ENCODE peak calls at places on chromosomes 4 and X, in ten cellular contexts. K is body of pancreas, W is NB4, A is lower leg skin, I is tibial nerve, H is stomach, N is endothelial cell of umbilical vein, D is uterus, G is A549, F is transverse colon. Q is an unnamed sample.

GRCh38 chr4:158121203-158121586 is 51.6 kb downstream of the GASK1B start:
- DNase-seq in K (peak), W (no peak), A (peak), I (peak), H (no peak), N (no peak), D (peak), G (no peak), F (no peak), Q (peak)

GRCh38 chr4:174156239-174156826 is 127.1 kb downstream of the FBXO8 start:
- DNase-seq in K (no peak), W (peak), A (no peak), I (no peak), H (no peak), N (peak), D (no peak), G (peak), F (no peak), Q (no peak)

GRCh38 chr4:143713556-143714289 is 13.2 kb upstream of the FREM3 start:
- DNase-seq in K (no peak), W (no peak), A (no peak), I (no peak), H (no peak), N (no peak), D (no peak), G (no peak), F (no peak), Q (no peak)

GRCh38 chrX:23900220-23900797 is 7.4 kb downstream of the APOO start:
- DNase-seq in K (no peak), W (peak), A (no peak), I (no peak), H (no peak), N (no peak), D (no peak), G (no peak), F (no peak), Q (no peak)

GRCh38 chr4:23773884-23774636 is 115.8 kb downstream of the PPARGC1A start:
- DNase-seq in K (no peak), W (no peak), A (no peak), I (no peak), H (no peak), N (no peak), D (no peak), G (no peak), F (no peak), Q (no peak)

GRCh38 chrX:155632424-155633100 is 19.8 kb upstream of the TMLHE start:
- DNase-seq in K (no peak), W (peak), A (no peak), I (no peak), H (no peak), N (peak), D (no peak), G (no peak), F (no peak), Q (no peak)

GRCh38 chrX:39953027-39953426 is 144.7 kb downstream of the BCOR start:
- DNase-seq in K (no peak), W (no peak), A (no peak), I (no peak), H (no peak), N (no peak), D (no peak), G (no peak), F (no peak), Q (no peak)

GRCh38 chrX:37755073-37755472 is 24.8 kb upstream of the CYBB start:
- DNase-seq in K (no peak), W (peak), A (no peak), I (no peak), H (no peak), N (no peak), D (no peak), G (no peak), F (peak), Q (no peak)

GRCh38 chrX:150227321-150227860 is 135.7 kb upstream of the MAMLD1 start:
- DNase-seq in K (no peak), W (no peak), A (no peak), I (no peak), H (no peak), N (no peak), D (no peak), G (no peak), F (no peak), Q (no peak)

GRCh38 chr4:106255195-106255594 is 60.8 kb downstream of the TBCK start:
- DNase-seq in K (no peak), W (no peak), A (no peak), I (no peak), H (no peak), N (no peak), D (no peak), G (no peak), F (no peak), Q (no peak)

GRCh38 chr4:90718926-90719325 is 591.7 kb downstream of the CCSER1 start:
- DNase-seq in K (no peak), W (no peak), A (no peak), I (no peak), H (no peak), N (no peak), D (no peak), G (no peak), F (no peak), Q (no peak)

GRCh38 chr4:65669008-65669971 is 999 bp downstream of the EPHA5 start:
- DNase-seq in K (no peak), W (no peak), A (no peak), I (no peak), H (no peak), N (no peak), D (no peak), G (no peak), F (no peak), Q (no peak)

GRCh38 chr4:3660086-3660927 is 105.9 kb upstream of the ADRA2C start:
- DNase-seq in K (no peak), W (no peak), A (no peak), I (no peak), H (no peak), N (no peak), D (no peak), G (no peak), F (no peak), Q (peak)

DNA sequence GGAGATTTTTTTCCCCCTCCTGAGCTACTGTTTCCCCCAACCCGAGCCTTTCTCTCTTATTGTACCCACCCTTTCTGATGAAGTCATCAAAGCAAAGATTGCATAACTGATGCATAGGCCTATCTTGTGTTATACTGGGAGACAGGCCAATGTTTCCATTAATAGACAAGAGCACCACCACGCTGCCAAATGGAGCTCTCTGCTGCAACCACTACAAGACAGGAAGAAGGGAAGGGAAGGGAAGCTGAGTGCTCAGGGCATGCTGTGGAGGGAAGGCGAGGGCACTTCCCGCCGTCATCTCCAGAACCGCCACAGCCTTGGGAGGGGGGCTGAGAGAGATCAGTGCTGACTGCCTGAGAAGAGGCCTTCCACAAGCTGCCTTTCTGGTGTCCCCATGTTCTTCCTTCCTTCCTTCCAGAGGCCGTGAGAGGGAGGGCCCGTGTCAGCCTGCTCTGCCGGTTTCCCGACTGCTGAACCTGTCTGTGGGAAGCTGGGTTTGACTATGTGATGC is 75.0 kb downstream of the MGST2 start:
- DNase-seq in K (peak), W (peak), A (peak), I (peak), H (peak), N (peak), D (peak), G (peak), F (peak), Q (peak)
- TF ChIP-seq POLR2A in K (peak), W (no peak), A (no peak), I (no peak), H (no peak), N (no peak), D (peak), G (no peak), F (no peak), Q (no peak)

DNA sequence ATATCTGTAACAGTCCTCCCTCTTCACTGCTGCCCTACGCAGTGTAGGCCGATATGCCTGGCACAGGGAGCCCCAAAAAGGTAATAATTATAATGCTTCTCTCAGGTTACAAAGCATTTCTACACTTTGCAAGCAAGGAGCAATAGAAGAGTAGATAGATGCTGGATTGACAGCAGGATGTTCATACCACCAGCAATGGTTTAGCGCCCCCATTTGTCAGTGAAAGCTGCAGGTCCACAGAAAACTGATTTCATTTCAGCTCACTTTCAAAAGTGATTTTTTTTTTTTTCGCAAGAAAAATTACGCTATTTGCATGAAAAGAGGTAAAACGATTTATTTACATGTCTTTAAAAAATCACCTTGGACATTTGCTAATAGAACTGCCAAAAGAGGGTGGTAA is 34.5 kb downstream of the HPF1 start:
- DNase-seq in K (no peak), W (peak), A (no peak), I (no peak), H (no peak), N (peak), D (no peak), G (no peak), F (no peak), Q (peak)
- TF ChIP-seq CTCF in K (no peak), W (peak), A (no peak), I (no peak), H (peak), N (peak), D (no peak), G (no peak), F (no peak), Q (no peak)

GRCh38 chr4:48472794-48473193 is 10.3 kb upstream of the SLC10A4 start:
- DNase-seq in K (no peak), W (no peak), A (no peak), I (no peak), H (no peak), N (no peak), D (no peak), G (no peak), F (no peak), Q (no peak)
- TF ChIP-seq POLR2A in K (no peak), W (no peak), A (no peak), I (no peak), H (no peak), N (no peak), D (no peak), G (no peak), F (no peak), Q (no peak)

GRCh38 chrX:85544609-85545008 is 165.1 kb upstream of the POF1B start:
- DNase-seq in K (no peak), W (peak), A (no peak), I (no peak), H (no peak), N (no peak), D (no peak), G (no peak), F (no peak), Q (no peak)
- TF ChIP-seq CTCF in K (peak), W (no peak), A (no peak), I (peak), H (peak), N (peak), D (peak), G (peak), F (peak), Q (no peak)

DNA sequence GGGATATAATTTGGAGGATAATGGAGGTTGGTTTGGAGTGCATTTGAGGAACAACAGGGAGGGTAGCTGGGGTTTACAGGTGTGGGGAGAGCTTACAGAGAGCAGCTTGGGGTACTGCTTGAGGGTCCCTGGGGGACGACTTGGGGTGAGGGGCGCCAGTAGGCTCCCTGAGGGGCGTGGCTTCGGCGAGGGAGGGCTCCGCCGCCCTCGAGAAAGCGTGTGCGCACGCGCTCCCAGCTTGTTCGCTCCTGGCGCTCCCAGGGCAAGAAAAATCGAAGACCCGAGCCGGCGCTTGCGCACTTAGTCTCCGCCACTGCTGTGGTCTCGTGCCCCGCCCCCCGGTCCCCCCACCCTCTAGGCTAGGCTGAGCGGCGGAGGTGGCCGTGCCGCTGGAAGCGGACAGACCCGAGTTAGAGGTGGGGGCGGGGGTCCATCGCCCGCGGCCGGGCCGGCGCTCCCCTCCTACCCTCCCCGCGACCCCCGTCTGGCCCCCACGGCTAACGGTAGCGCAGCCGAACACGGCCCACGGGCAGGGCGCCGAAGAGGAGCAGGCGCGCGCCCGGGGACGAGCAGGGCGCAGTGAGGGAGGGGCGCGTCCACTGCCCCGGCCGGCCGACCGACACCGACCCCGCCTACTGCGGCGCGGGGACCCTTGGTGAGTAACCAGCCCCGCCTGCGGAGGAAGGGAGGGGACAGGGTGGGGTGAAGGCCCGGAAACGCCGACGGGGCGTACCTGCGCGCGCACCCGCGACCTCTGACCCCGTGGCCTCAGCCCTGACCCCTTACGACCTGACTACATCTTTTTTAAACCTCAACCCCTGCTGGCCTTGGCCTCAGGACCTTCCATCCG is 5.4 kb upstream of the CCDC120 start:
- DNase-seq in K (peak), W (no peak), A (no peak), I (no peak), H (peak), N (peak), D (peak), G (peak), F (peak), Q (peak)
- TF ChIP-seq POLR2A in K (peak), W (no peak), A (no peak), I (no peak), H (no peak), N (no peak), D (no peak), G (peak), F (peak), Q (no peak)

GRCh38 chrX:125826080-125826479 is 340.0 kb downstream of the DCAF12L2 start:
- DNase-seq in K (no peak), W (no peak), A (no peak), I (no peak), H (no peak), N (no peak), D (no peak), G (no peak), F (no peak), Q (no peak)
- TF ChIP-seq CTCF in K (no peak), W (no peak), A (no peak), I (no peak), H (no peak), N (no peak), D (no peak), G (no peak), F (no peak), Q (no peak)

DNA sequence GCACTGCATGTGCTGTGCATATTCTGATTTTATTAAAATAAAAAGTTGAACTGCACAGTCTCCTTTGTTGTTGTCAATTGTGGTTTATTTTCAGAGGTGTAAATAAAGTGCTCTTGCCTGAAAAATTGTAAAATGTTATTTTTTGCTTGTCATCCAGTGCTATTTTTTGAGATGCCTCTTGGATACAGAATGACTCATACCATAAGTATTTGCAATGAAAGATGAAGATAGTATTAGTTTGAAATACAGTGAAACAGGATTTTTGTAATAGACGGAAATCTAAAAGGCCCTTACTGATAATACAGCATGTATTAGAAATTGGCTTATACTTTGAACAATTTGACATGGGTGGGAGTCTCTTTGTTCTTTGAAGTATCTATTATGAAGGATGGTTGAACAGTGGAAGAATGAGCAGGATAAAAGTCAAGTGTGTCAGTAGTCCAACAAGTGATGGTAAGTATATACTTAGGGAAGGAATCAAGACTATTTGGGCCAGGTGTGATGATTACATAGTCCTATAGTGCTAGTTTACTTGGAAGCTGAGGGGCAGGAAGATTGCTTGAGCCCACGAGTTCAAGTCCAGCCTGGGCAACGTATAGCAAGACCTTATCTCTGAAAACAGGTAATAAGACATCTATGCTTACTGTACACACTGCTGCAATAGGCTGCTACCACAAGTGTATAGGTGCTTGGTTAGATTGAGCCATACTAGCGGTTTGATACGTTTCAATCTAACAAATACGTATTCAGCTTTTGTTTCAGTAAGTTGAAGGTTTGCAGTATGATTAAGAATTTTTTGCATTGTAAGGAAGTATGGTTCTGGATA is 16.4 kb downstream of the DDX3X start:
- DNase-seq in K (no peak), W (peak), A (no peak), I (no peak), H (no peak), N (peak), D (no peak), G (no peak), F (no peak), Q (no peak)
- TF ChIP-seq POLR2A in K (no peak), W (peak), A (no peak), I (no peak), H (no peak), N (peak), D (no peak), G (no peak), F (no peak), Q (no peak)

DNA sequence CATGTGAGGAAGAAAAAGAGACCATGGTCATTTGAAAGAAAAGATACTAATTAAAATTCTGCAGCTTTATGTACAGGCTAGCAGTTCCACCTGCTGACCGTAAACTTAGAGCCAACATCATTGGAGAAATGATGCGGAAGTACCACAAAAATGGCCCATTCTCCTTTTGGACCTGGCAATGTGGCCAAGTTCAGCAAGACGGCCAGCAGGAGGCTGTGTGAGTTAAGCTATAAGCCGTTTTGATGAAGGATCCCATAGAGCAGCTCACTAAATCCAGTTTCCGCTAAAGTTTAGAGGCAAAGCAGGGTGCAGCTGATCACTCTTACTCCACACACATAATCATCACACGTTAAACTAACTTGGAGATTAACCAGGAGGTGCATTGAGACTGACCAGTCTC is 133.8 kb downstream of the LDB2 start:
- DNase-seq in K (no peak), W (peak), A (no peak), I (no peak), H (no peak), N (peak), D (no peak), G (no peak), F (no peak), Q (no peak)
- TF ChIP-seq CTCF in K (no peak), W (peak), A (no peak), I (no peak), H (no peak), N (peak), D (no peak), G (no peak), F (no peak), Q (no peak)

GRCh38 chr4:44479731-44480130 is 31.1 kb upstream of the KCTD8 start:
- DNase-seq in K (no peak), W (no peak), A (no peak), I (no peak), H (no peak), N (no peak), D (no peak), G (no peak), F (no peak), Q (no peak)
- TF ChIP-seq POLR2A in K (no peak), W (no peak), A (no peak), I (no peak), H (no peak), N (no peak), D (no peak), G (no peak), F (no peak), Q (no peak)

Q was measured in testis.